ENCODE peak calls at places on chromosomes 1 and 21, in six cellular contexts. One of them, this sample, is unnamed.

GRCh38 chr1:56644941-56645662 is at the start of gene PRKAA2:
- DNase-seq in DMS79 treated with DMSO at 0.1 percent for 48 hours: peak; percentile 47
- DNase-seq in NCI-H2081: peak; percentile 49
- DNase-seq in stimulated activated CD8-positive, alpha-beta memory T cell treated with anti-CD3 and anti-CD28 coated beads, Interleukin-15, amount 100 ng/mL, for 1 hour: no peak
- DNase-seq in NCI-H2029: peak; percentile 74
- DNase-seq in stimulated activated naive CD4-positive, alpha-beta T cell: no peak
- DNase-seq in this sample: no peak

GRCh38 chr1:2935766-2936390 is 85.4 kb upstream of the ACTRT2 start:
- DNase-seq in DMS79 treated with DMSO at 0.1 percent for 48 hours: no peak
- DNase-seq in NCI-H2081: no peak
- DNase-seq in stimulated activated CD8-positive, alpha-beta memory T cell treated with anti-CD3 and anti-CD28 coated beads, Interleukin-15, amount 100 ng/mL, for 1 hour: no peak
- DNase-seq in NCI-H2029: no peak
- DNase-seq in stimulated activated naive CD4-positive, alpha-beta T cell: no peak
- DNase-seq in this sample: no peak

GRCh38 chr1:195450794-195451193 is 1157.4 kb downstream of the KCNT2 start:
- DNase-seq in DMS79 treated with DMSO at 0.1 percent for 48 hours: no peak
- DNase-seq in NCI-H2081: no peak
- DNase-seq in stimulated activated CD8-positive, alpha-beta memory T cell treated with anti-CD3 and anti-CD28 coated beads, Interleukin-15, amount 100 ng/mL, for 1 hour: no peak
- DNase-seq in NCI-H2029: no peak
- DNase-seq in stimulated activated naive CD4-positive, alpha-beta T cell: no peak
- DNase-seq in this sample: no peak

GRCh38 chr1:4482526-4482925 is 171.9 kb upstream of the AJAP1 start:
- DNase-seq in DMS79 treated with DMSO at 0.1 percent for 48 hours: no peak
- DNase-seq in NCI-H2081: no peak
- DNase-seq in stimulated activated CD8-positive, alpha-beta memory T cell treated with anti-CD3 and anti-CD28 coated beads, Interleukin-15, amount 100 ng/mL, for 1 hour: no peak
- DNase-seq in NCI-H2029: no peak
- DNase-seq in stimulated activated naive CD4-positive, alpha-beta T cell: no peak
- DNase-seq in this sample: no peak

GRCh38 chr21:42075686-42076471 is 4.8 kb downstream of the UMODL1 start:
- DNase-seq in DMS79 treated with DMSO at 0.1 percent for 48 hours: no peak
- DNase-seq in NCI-H2081: no peak
- DNase-seq in stimulated activated CD8-positive, alpha-beta memory T cell treated with anti-CD3 and anti-CD28 coated beads, Interleukin-15, amount 100 ng/mL, for 1 hour: no peak
- DNase-seq in NCI-H2029: no peak
- DNase-seq in stimulated activated naive CD4-positive, alpha-beta T cell: no peak
- DNase-seq in this sample: no peak

GRCh38 chr1:98075626-98076025 is 154.8 kb upstream of the DPYD start:
- DNase-seq in DMS79 treated with DMSO at 0.1 percent for 48 hours: no peak
- DNase-seq in NCI-H2081: no peak
- DNase-seq in stimulated activated CD8-positive, alpha-beta memory T cell treated with anti-CD3 and anti-CD28 coated beads, Interleukin-15, amount 100 ng/mL, for 1 hour: no peak
- DNase-seq in NCI-H2029: no peak
- DNase-seq in stimulated activated naive CD4-positive, alpha-beta T cell: no peak
- DNase-seq in this sample: no peak

GRCh38 chr21:43851593-43851992 is 13.4 kb upstream of the AGPAT3 start:
- DNase-seq in DMS79 treated with DMSO at 0.1 percent for 48 hours: no peak
- DNase-seq in NCI-H2081: no peak
- DNase-seq in stimulated activated CD8-positive, alpha-beta memory T cell treated with anti-CD3 and anti-CD28 coated beads, Interleukin-15, amount 100 ng/mL, for 1 hour: no peak
- DNase-seq in NCI-H2029: no peak
- DNase-seq in stimulated activated naive CD4-positive, alpha-beta T cell: no peak
- DNase-seq in this sample: no peak

GRCh38 chr1:209416009-209416408 is 167.5 kb upstream of the CAMK1G start:
- DNase-seq in DMS79 treated with DMSO at 0.1 percent for 48 hours: peak; percentile 67
- DNase-seq in NCI-H2081: no peak
- DNase-seq in stimulated activated CD8-positive, alpha-beta memory T cell treated with anti-CD3 and anti-CD28 coated beads, Interleukin-15, amount 100 ng/mL, for 1 hour: no peak
- DNase-seq in NCI-H2029: no peak
- DNase-seq in stimulated activated naive CD4-positive, alpha-beta T cell: no peak
- DNase-seq in this sample: no peak

GRCh38 chr1:202287196-202287595 is 54.5 kb downstream of the UBE2T start:
- DNase-seq in DMS79 treated with DMSO at 0.1 percent for 48 hours: no peak
- DNase-seq in NCI-H2081: no peak
- DNase-seq in stimulated activated CD8-positive, alpha-beta memory T cell treated with anti-CD3 and anti-CD28 coated beads, Interleukin-15, amount 100 ng/mL, for 1 hour: no peak
- DNase-seq in NCI-H2029: no peak
- DNase-seq in stimulated activated naive CD4-positive, alpha-beta T cell: no peak
- DNase-seq in this sample: no peak

GRCh38 chr21:35622612-35623011 is 437.7 kb downstream of the SETD4 start:
- DNase-seq in DMS79 treated with DMSO at 0.1 percent for 48 hours: no peak
- DNase-seq in NCI-H2081: no peak
- DNase-seq in stimulated activated CD8-positive, alpha-beta memory T cell treated with anti-CD3 and anti-CD28 coated beads, Interleukin-15, amount 100 ng/mL, for 1 hour: no peak
- DNase-seq in NCI-H2029: no peak
- DNase-seq in stimulated activated naive CD4-positive, alpha-beta T cell: no peak
- DNase-seq in this sample: no peak

GRCh38 chr1:153120945-153121344 is 7.6 kb upstream of the SPRR2F start:
- DNase-seq in DMS79 treated with DMSO at 0.1 percent for 48 hours: no peak
- DNase-seq in NCI-H2081: no peak
- DNase-seq in stimulated activated CD8-positive, alpha-beta memory T cell treated with anti-CD3 and anti-CD28 coated beads, Interleukin-15, amount 100 ng/mL, for 1 hour: no peak
- DNase-seq in NCI-H2029: no peak
- DNase-seq in stimulated activated naive CD4-positive, alpha-beta T cell: no peak
- DNase-seq in this sample: no peak

GRCh38 chr1:33957854-33958253 is 94.0 kb downstream of the HMGB4 start:
- DNase-seq in DMS79 treated with DMSO at 0.1 percent for 48 hours: no peak
- DNase-seq in NCI-H2081: no peak
- DNase-seq in stimulated activated CD8-positive, alpha-beta memory T cell treated with anti-CD3 and anti-CD28 coated beads, Interleukin-15, amount 100 ng/mL, for 1 hour: no peak
- DNase-seq in NCI-H2029: no peak
- DNase-seq in stimulated activated naive CD4-positive, alpha-beta T cell: no peak
- DNase-seq in this sample: no peak

GRCh38 chr1:91604632-91605031 is 104.0 kb downstream of the CDC7 start:
- DNase-seq in DMS79 treated with DMSO at 0.1 percent for 48 hours: no peak
- DNase-seq in NCI-H2081: no peak
- DNase-seq in stimulated activated CD8-positive, alpha-beta memory T cell treated with anti-CD3 and anti-CD28 coated beads, Interleukin-15, amount 100 ng/mL, for 1 hour: no peak
- DNase-seq in NCI-H2029: no peak
- DNase-seq in stimulated activated naive CD4-positive, alpha-beta T cell: no peak
- DNase-seq in this sample: no peak

GRCh38 chr1:113811353-113811887 is 856 bp downstream of the RSBN1 start:
- DNase-seq in DMS79 treated with DMSO at 0.1 percent for 48 hours: peak; percentile 55
- DNase-seq in NCI-H2081: peak; percentile 6
- DNase-seq in stimulated activated CD8-positive, alpha-beta memory T cell treated with anti-CD3 and anti-CD28 coated beads, Interleukin-15, amount 100 ng/mL, for 1 hour: no peak
- DNase-seq in NCI-H2029: no peak
- DNase-seq in stimulated activated naive CD4-positive, alpha-beta T cell: no peak
- DNase-seq in this sample: no peak

GRCh38 chr1:16163882-16164820 is 8.3 kb upstream of the EPHA2 start:
- DNase-seq in DMS79 treated with DMSO at 0.1 percent for 48 hours: no peak
- DNase-seq in NCI-H2081: peak; percentile 66
- DNase-seq in stimulated activated CD8-positive, alpha-beta memory T cell treated with anti-CD3 and anti-CD28 coated beads, Interleukin-15, amount 100 ng/mL, for 1 hour: no peak
- DNase-seq in NCI-H2029: peak; percentile 59
- DNase-seq in stimulated activated naive CD4-positive, alpha-beta T cell: no peak
- DNase-seq in this sample: peak; percentile 83

GRCh38 chr1:14835725-14836124 is 237.2 kb downstream of the KAZN start:
- DNase-seq in DMS79 treated with DMSO at 0.1 percent for 48 hours: peak; percentile 35
- DNase-seq in NCI-H2081: no peak
- DNase-seq in stimulated activated CD8-positive, alpha-beta memory T cell treated with anti-CD3 and anti-CD28 coated beads, Interleukin-15, amount 100 ng/mL, for 1 hour: no peak
- DNase-seq in NCI-H2029: no peak
- DNase-seq in stimulated activated naive CD4-positive, alpha-beta T cell: no peak
- DNase-seq in this sample: no peak

GRCh38 chr1:17665950-17666720 is 89.0 kb upstream of the ACTL8 start:
- DNase-seq in DMS79 treated with DMSO at 0.1 percent for 48 hours: no peak
- DNase-seq in NCI-H2081: no peak
- DNase-seq in stimulated activated CD8-positive, alpha-beta memory T cell treated with anti-CD3 and anti-CD28 coated beads, Interleukin-15, amount 100 ng/mL, for 1 hour: no peak
- DNase-seq in NCI-H2029: peak; percentile 62
- DNase-seq in stimulated activated naive CD4-positive, alpha-beta T cell: no peak
- DNase-seq in this sample: no peak

GRCh38 chr1:18951416-18951815 is 5.1 kb downstream of the IFFO2 start:
- DNase-seq in DMS79 treated with DMSO at 0.1 percent for 48 hours: no peak
- DNase-seq in NCI-H2081: no peak
- DNase-seq in stimulated activated CD8-positive, alpha-beta memory T cell treated with anti-CD3 and anti-CD28 coated beads, Interleukin-15, amount 100 ng/mL, for 1 hour: no peak
- DNase-seq in NCI-H2029: no peak
- DNase-seq in stimulated activated naive CD4-positive, alpha-beta T cell: peak; percentile 47
- DNase-seq in this sample: no peak

GRCh38 chr1:171563675-171564074 is 58.4 kb upstream of the MYOCOS start:
- DNase-seq in DMS79 treated with DMSO at 0.1 percent for 48 hours: no peak
- DNase-seq in NCI-H2081: no peak
- DNase-seq in stimulated activated CD8-positive, alpha-beta memory T cell treated with anti-CD3 and anti-CD28 coated beads, Interleukin-15, amount 100 ng/mL, for 1 hour: no peak
- DNase-seq in NCI-H2029: no peak
- DNase-seq in stimulated activated naive CD4-positive, alpha-beta T cell: no peak
- DNase-seq in this sample: no peak

GRCh38 chr1:93093332-93094006 is 14.4 kb downstream of the MTF2 start:
- DNase-seq in DMS79 treated with DMSO at 0.1 percent for 48 hours: no peak
- DNase-seq in NCI-H2081: no peak
- DNase-seq in stimulated activated CD8-positive, alpha-beta memory T cell treated with anti-CD3 and anti-CD28 coated beads, Interleukin-15, amount 100 ng/mL, for 1 hour: no peak
- DNase-seq in NCI-H2029: no peak
- DNase-seq in stimulated activated naive CD4-positive, alpha-beta T cell: no peak
- DNase-seq in this sample: no peak

GRCh38 chr1:168498159-168498609 is 45.6 kb downstream of the XCL2 start:
- DNase-seq in DMS79 treated with DMSO at 0.1 percent for 48 hours: peak; percentile 4
- DNase-seq in NCI-H2081: no peak
- DNase-seq in stimulated activated CD8-positive, alpha-beta memory T cell treated with anti-CD3 and anti-CD28 coated beads, Interleukin-15, amount 100 ng/mL, for 1 hour: no peak
- DNase-seq in NCI-H2029: peak; percentile 2
- DNase-seq in stimulated activated naive CD4-positive, alpha-beta T cell: no peak
- DNase-seq in this sample: no peak

GRCh38 chr1:36155560-36156328 is at the start of gene MAP7D1:
- DNase-seq in DMS79 treated with DMSO at 0.1 percent for 48 hours: peak; percentile 72
- DNase-seq in NCI-H2081: peak; percentile 81
- DNase-seq in stimulated activated CD8-positive, alpha-beta memory T cell treated with anti-CD3 and anti-CD28 coated beads, Interleukin-15, amount 100 ng/mL, for 1 hour: peak; percentile 62
- DNase-seq in NCI-H2029: peak; percentile 28
- DNase-seq in stimulated activated naive CD4-positive, alpha-beta T cell: peak; percentile 96
- DNase-seq in this sample: no peak

This sample was measured in SHP77 treated with DMSO at 0.1 percent for 48 hours.